ENCODE peak calls at places on chromosomes 6 and 20, in eight cellular contexts. One of them, this sample, is unnamed.
A peak's percentile ranks its signal among the peaks of the same experiment; 100 is the strongest.

GRCh38 chr6:70312165-70312564 is 9.3 kb upstream of the COL9A1 start:
- DNase-seq in body of pancreas: no peak
- DNase-seq in GM04503: peak; percentile 50
- DNase-seq in CD8-positive, alpha-beta T cell: no peak
- DNase-seq in GDM1: peak; percentile 1
- DNase-seq in bronchial epithelial cell: peak; percentile 92
- DNase-seq in DMS 273 treated with DMSO at 0.1 percent for 48 hours: no peak
- DNase-seq in CD4-positive, alpha-beta T cell: no peak
- DNase-seq in this sample: no peak

GRCh38 chr6:137776786-137777185 is 90.3 kb upstream of the TNFAIP3 start:
- DNase-seq in body of pancreas: no peak
- DNase-seq in GM04503: no peak
- DNase-seq in CD8-positive, alpha-beta T cell: no peak
- DNase-seq in GDM1: no peak
- DNase-seq in bronchial epithelial cell: peak; percentile 64
- DNase-seq in DMS 273 treated with DMSO at 0.1 percent for 48 hours: no peak
- DNase-seq in CD4-positive, alpha-beta T cell: no peak
- DNase-seq in this sample: no peak

GRCh38 chr6:21193790-21194189 is 399.8 kb upstream of the SOX4 start:
- DNase-seq in body of pancreas: no peak
- DNase-seq in GM04503: no peak
- DNase-seq in CD8-positive, alpha-beta T cell: no peak
- DNase-seq in GDM1: no peak
- DNase-seq in bronchial epithelial cell: no peak
- DNase-seq in DMS 273 treated with DMSO at 0.1 percent for 48 hours: no peak
- DNase-seq in CD4-positive, alpha-beta T cell: no peak
- DNase-seq in this sample: no peak

GRCh38 chr20:20666359-20666758 is 46.1 kb downstream of the RALGAPA2 start:
- DNase-seq in body of pancreas: no peak
- DNase-seq in GM04503: no peak
- DNase-seq in CD8-positive, alpha-beta T cell: no peak
- DNase-seq in GDM1: no peak
- DNase-seq in bronchial epithelial cell: no peak
- DNase-seq in DMS 273 treated with DMSO at 0.1 percent for 48 hours: no peak
- DNase-seq in CD4-positive, alpha-beta T cell: no peak
- DNase-seq in this sample: no peak

GRCh38 chr6:56759521-56759920 is 116.8 kb upstream of the DST start:
- DNase-seq in body of pancreas: no peak
- DNase-seq in GM04503: no peak
- DNase-seq in CD8-positive, alpha-beta T cell: no peak
- DNase-seq in GDM1: no peak
- DNase-seq in bronchial epithelial cell: no peak
- DNase-seq in DMS 273 treated with DMSO at 0.1 percent for 48 hours: no peak
- DNase-seq in CD4-positive, alpha-beta T cell: no peak
- DNase-seq in this sample: no peak

GRCh38 chr20:50727792-50728485 is 3.4 kb upstream of the PARD6B start:
- DNase-seq in body of pancreas: peak; percentile 43
- DNase-seq in GM04503: no peak
- DNase-seq in CD8-positive, alpha-beta T cell: no peak
- DNase-seq in GDM1: no peak
- DNase-seq in bronchial epithelial cell: peak; percentile 72
- DNase-seq in DMS 273 treated with DMSO at 0.1 percent for 48 hours: no peak
- DNase-seq in CD4-positive, alpha-beta T cell: no peak
- DNase-seq in this sample: peak; percentile 44

GRCh38 chr6:9257215-9257614 is 821.9 kb upstream of the SLC35B3 start:
- DNase-seq in body of pancreas: no peak
- DNase-seq in GM04503: no peak
- DNase-seq in CD8-positive, alpha-beta T cell: no peak
- DNase-seq in GDM1: no peak
- DNase-seq in bronchial epithelial cell: no peak
- DNase-seq in DMS 273 treated with DMSO at 0.1 percent for 48 hours: no peak
- DNase-seq in CD4-positive, alpha-beta T cell: no peak
- DNase-seq in this sample: no peak

GRCh38 chr6:108002365-108003221 is 44.6 kb upstream of the SEC63 start:
- DNase-seq in body of pancreas: peak; percentile 75
- DNase-seq in GM04503: no peak
- DNase-seq in CD8-positive, alpha-beta T cell: no peak
- DNase-seq in GDM1: no peak
- DNase-seq in bronchial epithelial cell: peak; percentile 73
- DNase-seq in DMS 273 treated with DMSO at 0.1 percent for 48 hours: no peak
- DNase-seq in CD4-positive, alpha-beta T cell: no peak
- DNase-seq in this sample: no peak

GRCh38 chr6:37491830-37492208 is 7.9 kb downstream of the CCDC167 start:
- DNase-seq in body of pancreas: no peak
- DNase-seq in GM04503: no peak
- DNase-seq in CD8-positive, alpha-beta T cell: no peak
- DNase-seq in GDM1: no peak
- DNase-seq in bronchial epithelial cell: no peak
- DNase-seq in DMS 273 treated with DMSO at 0.1 percent for 48 hours: no peak
- DNase-seq in CD4-positive, alpha-beta T cell: no peak
- DNase-seq in this sample: no peak

GRCh38 chr6:159116343-159116742 is 52.9 kb upstream of the FNDC1 start:
- DNase-seq in body of pancreas: no peak
- DNase-seq in GM04503: no peak
- DNase-seq in CD8-positive, alpha-beta T cell: no peak
- DNase-seq in GDM1: no peak
- DNase-seq in bronchial epithelial cell: no peak
- DNase-seq in DMS 273 treated with DMSO at 0.1 percent for 48 hours: no peak
- DNase-seq in CD4-positive, alpha-beta T cell: no peak
- DNase-seq in this sample: no peak

GRCh38 chr20:19757487-19757972 is 528 bp upstream of the RIN2 start:
- DNase-seq in body of pancreas: peak; percentile 84
- DNase-seq in GM04503: no peak
- DNase-seq in CD8-positive, alpha-beta T cell: no peak
- DNase-seq in GDM1: no peak
- DNase-seq in bronchial epithelial cell: peak; percentile 44
- DNase-seq in DMS 273 treated with DMSO at 0.1 percent for 48 hours: no peak
- DNase-seq in CD4-positive, alpha-beta T cell: no peak
- DNase-seq in this sample: peak; percentile 88

GRCh38 chr20:34675993-34676641 is 775 bp downstream of the PIGU start:
- DNase-seq in body of pancreas: no peak
- DNase-seq in GM04503: no peak
- DNase-seq in CD8-positive, alpha-beta T cell: no peak
- DNase-seq in GDM1: no peak
- DNase-seq in bronchial epithelial cell: no peak
- DNase-seq in DMS 273 treated with DMSO at 0.1 percent for 48 hours: no peak
- DNase-seq in CD4-positive, alpha-beta T cell: no peak
- DNase-seq in this sample: no peak

GRCh38 chr6:53033764-53034163 is 31.4 kb upstream of the FBXO9 start:
- DNase-seq in body of pancreas: no peak
- DNase-seq in GM04503: peak; percentile 85
- DNase-seq in CD8-positive, alpha-beta T cell: no peak
- DNase-seq in GDM1: no peak
- DNase-seq in bronchial epithelial cell: peak; percentile 50
- DNase-seq in DMS 273 treated with DMSO at 0.1 percent for 48 hours: no peak
- DNase-seq in CD4-positive, alpha-beta T cell: no peak
- DNase-seq in this sample: no peak

GRCh38 chr6:167143041-167143440 is 14.7 kb downstream of the GPR31 start:
- DNase-seq in body of pancreas: no peak
- DNase-seq in GM04503: no peak
- DNase-seq in CD8-positive, alpha-beta T cell: no peak
- DNase-seq in GDM1: no peak
- DNase-seq in bronchial epithelial cell: no peak
- DNase-seq in DMS 273 treated with DMSO at 0.1 percent for 48 hours: no peak
- DNase-seq in CD4-positive, alpha-beta T cell: no peak
- DNase-seq in this sample: no peak

GRCh38 chr6:122726649-122727048 is 52.9 kb upstream of the FABP7 start:
- DNase-seq in body of pancreas: peak; percentile 21
- DNase-seq in GM04503: no peak
- DNase-seq in CD8-positive, alpha-beta T cell: no peak
- DNase-seq in GDM1: no peak
- DNase-seq in bronchial epithelial cell: peak; percentile 42
- DNase-seq in DMS 273 treated with DMSO at 0.1 percent for 48 hours: no peak
- DNase-seq in CD4-positive, alpha-beta T cell: no peak
- DNase-seq in this sample: no peak

GRCh38 chr6:42333622-42334021 is 116.0 kb upstream of the MRPS10 start:
- DNase-seq in body of pancreas: no peak
- DNase-seq in GM04503: no peak
- DNase-seq in CD8-positive, alpha-beta T cell: no peak
- DNase-seq in GDM1: no peak
- DNase-seq in bronchial epithelial cell: no peak
- DNase-seq in DMS 273 treated with DMSO at 0.1 percent for 48 hours: no peak
- DNase-seq in CD4-positive, alpha-beta T cell: no peak
- DNase-seq in this sample: no peak

GRCh38 chr6:157223021-157223430 is 100.3 kb downstream of the TMEM242 start:
- DNase-seq in body of pancreas: no peak
- DNase-seq in GM04503: no peak
- DNase-seq in CD8-positive, alpha-beta T cell: no peak
- DNase-seq in GDM1: peak; percentile 64
- DNase-seq in bronchial epithelial cell: no peak
- DNase-seq in DMS 273 treated with DMSO at 0.1 percent for 48 hours: no peak
- DNase-seq in CD4-positive, alpha-beta T cell: no peak
- DNase-seq in this sample: no peak

GRCh38 chr20:19889011-19889953 is 127.9 kb upstream of the NAA20 start:
- DNase-seq in body of pancreas: peak; percentile 21
- DNase-seq in GM04503: peak; percentile 62
- DNase-seq in CD8-positive, alpha-beta T cell: no peak
- DNase-seq in GDM1: no peak
- DNase-seq in bronchial epithelial cell: no peak
- DNase-seq in DMS 273 treated with DMSO at 0.1 percent for 48 hours: no peak
- DNase-seq in CD4-positive, alpha-beta T cell: no peak
- DNase-seq in this sample: peak; percentile 70

GRCh38 chr6:122102026-122102425 is 297.4 kb upstream of the HSF2 start:
- DNase-seq in body of pancreas: no peak
- DNase-seq in GM04503: no peak
- DNase-seq in CD8-positive, alpha-beta T cell: no peak
- DNase-seq in GDM1: no peak
- DNase-seq in bronchial epithelial cell: no peak
- DNase-seq in DMS 273 treated with DMSO at 0.1 percent for 48 hours: no peak
- DNase-seq in CD4-positive, alpha-beta T cell: no peak
- DNase-seq in this sample: no peak

GRCh38 chr6:27558028-27558724 is 85.3 kb upstream of the ZNF184 start:
- DNase-seq in body of pancreas: no peak
- DNase-seq in GM04503: no peak
- DNase-seq in CD8-positive, alpha-beta T cell: no peak
- DNase-seq in GDM1: no peak
- DNase-seq in bronchial epithelial cell: no peak
- DNase-seq in DMS 273 treated with DMSO at 0.1 percent for 48 hours: no peak
- DNase-seq in CD4-positive, alpha-beta T cell: no peak
- DNase-seq in this sample: no peak

This sample was measured in right atrium auricular region.